ENCODE peak calls at places on chromosomes 3 and 15, in five cellular contexts. One of them, this sample, is unnamed.

GRCh38 chr3:181623924-181624694 is 87.6 kb upstream of the SOX2 start:
- DNase-seq in NB4: no peak
- DNase-seq in GM12891: no peak
- DNase-seq in A549: no peak
- DNase-seq in testis: no peak
- DNase-seq in this sample: no peak

GRCh38 chr3:44104668-44105321 is 136.9 kb upstream of the TOPAZ1 start:
- DNase-seq in A549: peak
- DNase-seq in GM12891: peak
- DNase-seq in NB4: peak
- DNase-seq in testis: no peak
- DNase-seq in this sample: peak

GRCh38 chr15:91552555-91552954 is 301.0 kb upstream of the SLCO3A1 start:
- DNase-seq in NB4: no peak
- DNase-seq in testis: no peak
- DNase-seq in A549: no peak
- DNase-seq in GM12891: no peak
- DNase-seq in this sample: no peak

GRCh38 chr3:122665226-122665786 is 15.3 kb upstream of the PARP14 start:
- DNase-seq in A549: no peak
- DNase-seq in testis: no peak
- DNase-seq in NB4: no peak
- DNase-seq in GM12891: no peak
- DNase-seq in this sample: no peak

GRCh38 chr3:27423463-27423862 is 54.3 kb upstream of the NEK10 start:
- DNase-seq in GM12891: no peak
- DNase-seq in A549: no peak
- DNase-seq in testis: no peak
- DNase-seq in NB4: no peak
- DNase-seq in this sample: peak

GRCh38 chr3:23365066-23365465 is 161.9 kb downstream of the UBE2E2 start:
- DNase-seq in GM12891: no peak
- DNase-seq in testis: no peak
- DNase-seq in A549: no peak
- DNase-seq in NB4: no peak
- DNase-seq in this sample: no peak

GRCh38 chr3:160399347-160400047 is at the start of gene SMC4:
- DNase-seq in A549: peak
- DNase-seq in GM12891: peak
- DNase-seq in NB4: peak
- DNase-seq in testis: peak
- DNase-seq in this sample: peak

GRCh38 chr3:122091602-122092006 is 36.4 kb downstream of the CD86 start:
- DNase-seq in testis: no peak
- DNase-seq in GM12891: no peak
- DNase-seq in A549: no peak
- DNase-seq in NB4: peak
- DNase-seq in this sample: no peak

GRCh38 chr3:146502887-146503458 is 33.6 kb upstream of the PLSCR2 start:
- DNase-seq in NB4: no peak
- DNase-seq in A549: no peak
- DNase-seq in testis: no peak
- DNase-seq in GM12891: no peak
- DNase-seq in this sample: no peak

GRCh38 chr3:124387008-124387407 is 343.2 kb upstream of the UMPS start:
- DNase-seq in GM12891: no peak
- DNase-seq in NB4: no peak
- DNase-seq in A549: no peak
- DNase-seq in testis: no peak
- DNase-seq in this sample: no peak

GRCh38 chr3:135348698-135349097 is 553.6 kb downstream of the EPHB1 start:
- DNase-seq in A549: no peak
- DNase-seq in testis: no peak
- DNase-seq in GM12891: no peak
- DNase-seq in NB4: peak
- DNase-seq in this sample: no peak

GRCh38 chr15:90665288-90666134 is 51.6 kb upstream of the BLM start:
- DNase-seq in A549: peak
- DNase-seq in GM12891: peak
- DNase-seq in testis: peak
- DNase-seq in NB4: peak
- DNase-seq in this sample: peak

GRCh38 chr15:74208496-74208895 is 5.9 kb upstream of the STRA6 start:
- DNase-seq in A549: no peak
- DNase-seq in testis: no peak
- DNase-seq in GM12891: no peak
- DNase-seq in NB4: no peak
- DNase-seq in this sample: no peak

GRCh38 chr3:29850641-29851040 is 569.8 kb downstream of the RBMS3 start:
- DNase-seq in NB4: no peak
- DNase-seq in A549: no peak
- DNase-seq in testis: no peak
- DNase-seq in GM12891: no peak
- DNase-seq in this sample: no peak

GRCh38 chr3:116849261-116849688 is 139.7 kb downstream of the TUSC7 start:
- DNase-seq in A549: no peak
- DNase-seq in GM12891: no peak
- DNase-seq in NB4: no peak
- DNase-seq in testis: no peak
- DNase-seq in this sample: no peak

GRCh38 chr3:50644556-50644955 is 27.6 kb downstream of the MAPKAPK3 start:
- DNase-seq in GM12891: no peak
- DNase-seq in A549: no peak
- DNase-seq in NB4: no peak
- DNase-seq in testis: no peak
- DNase-seq in this sample: no peak

GRCh38 chr15:69806287-69806915 is 291.3 kb downstream of the TLE3 start:
- DNase-seq in A549: no peak
- DNase-seq in testis: no peak
- DNase-seq in NB4: peak
- DNase-seq in GM12891: no peak
- DNase-seq in this sample: no peak

GRCh38 chr3:4478226-4478625 is 11.2 kb upstream of the SUMF1 start:
- DNase-seq in testis: no peak
- DNase-seq in GM12891: no peak
- DNase-seq in NB4: peak
- DNase-seq in A549: no peak
- DNase-seq in this sample: no peak

DNA sequence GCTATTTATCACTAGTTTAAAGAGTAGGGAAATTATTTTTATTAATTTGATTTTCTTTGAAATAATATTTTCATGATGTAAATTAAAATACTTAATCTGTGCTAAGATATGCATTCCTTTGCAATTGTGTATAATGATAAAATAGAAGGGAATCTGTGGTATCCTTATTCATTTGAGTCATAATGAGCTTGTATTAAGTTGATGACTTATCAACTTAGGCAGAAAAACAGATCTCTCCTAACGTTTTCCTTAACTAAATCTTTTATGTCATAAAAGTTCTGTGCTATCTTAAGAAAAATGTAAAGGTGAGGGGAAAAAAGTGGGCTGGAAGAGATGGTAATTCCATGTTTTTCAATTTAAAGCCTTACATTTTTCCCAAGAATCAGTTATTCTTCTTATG is 1.9 kb downstream of the FGF7 start:
- DNase-seq in A549: no peak
- DNase-seq in GM12891: no peak
- DNase-seq in NB4: no peak
- DNase-seq in testis: no peak
- DNase-seq in this sample: no peak
- TF ChIP-seq POLR2A in A549: no peak
- TF ChIP-seq POLR2A in GM12891: no peak
- TF ChIP-seq POLR2A in NB4: no peak
- TF ChIP-seq POLR2A in testis: no peak
- TF ChIP-seq POLR2A in this sample: no peak

GRCh38 chr15:59119625-59120024 is 14.7 kb downstream of the CCNB2 start:
- DNase-seq in A549: no peak
- DNase-seq in testis: no peak
- DNase-seq in GM12891: no peak
- DNase-seq in NB4: no peak
- DNase-seq in this sample: no peak

GRCh38 chr15:59124261-59124660 is 19.3 kb downstream of the CCNB2 start:
- DNase-seq in GM12891: no peak
- DNase-seq in testis: no peak
- DNase-seq in NB4: no peak
- DNase-seq in A549: no peak
- DNase-seq in this sample: no peak
- TF ChIP-seq POLR2A in GM12891: no peak
- TF ChIP-seq POLR2A in testis: no peak
- TF ChIP-seq POLR2A in NB4: no peak
- TF ChIP-seq POLR2A in A549: no peak
- TF ChIP-seq POLR2A in this sample: no peak

DNA sequence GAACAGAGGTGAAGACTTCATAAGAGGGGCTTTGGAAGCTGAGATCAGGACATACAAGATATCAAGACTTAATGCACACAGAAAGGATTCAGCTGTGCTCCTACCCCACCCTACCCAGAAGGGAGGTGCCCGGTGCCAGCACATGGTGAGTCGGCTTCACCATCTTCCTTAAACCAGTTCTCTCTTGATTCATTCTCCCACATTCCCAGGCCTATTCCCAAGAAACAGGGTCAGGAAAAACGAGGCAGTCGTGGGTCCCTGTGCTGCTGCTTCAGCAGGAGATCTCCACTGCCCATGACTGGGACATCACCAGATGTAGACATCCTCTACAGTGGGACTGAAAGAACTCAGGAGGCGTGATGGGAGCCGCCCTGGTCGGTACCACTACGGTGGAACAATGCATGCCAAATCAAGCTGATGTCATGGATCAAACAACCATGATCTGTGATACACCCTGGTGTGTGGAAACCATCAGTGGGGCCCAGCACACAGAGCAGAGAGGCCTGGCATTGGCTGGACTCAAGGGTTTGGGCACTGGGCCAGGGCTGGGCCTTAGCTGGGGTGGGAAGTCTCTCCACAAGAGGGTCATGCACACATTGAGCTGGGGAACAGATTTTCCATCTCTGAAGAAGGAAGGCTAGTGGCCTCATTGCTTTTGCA is 41.9 kb downstream of the CCDC12 start:
- DNase-seq in NB4: no peak
- DNase-seq in GM12891: no peak
- DNase-seq in A549: no peak
- DNase-seq in testis: no peak
- DNase-seq in this sample: peak
- TF ChIP-seq POLR2A in NB4: no peak
- TF ChIP-seq POLR2A in GM12891: no peak
- TF ChIP-seq POLR2A in A549: no peak
- TF ChIP-seq POLR2A in testis: no peak
- TF ChIP-seq POLR2A in this sample: no peak

GRCh38 chr3:13346481-13347389 is 73.4 kb downstream of the NUP210 start:
- DNase-seq in testis: no peak
- DNase-seq in A549: no peak
- DNase-seq in GM12891: peak
- DNase-seq in NB4: no peak
- DNase-seq in this sample: no peak

GRCh38 chr3:13345772-13346171 is 74.3 kb downstream of the NUP210 start:
- DNase-seq in GM12891: no peak
- DNase-seq in testis: no peak
- DNase-seq in NB4: no peak
- DNase-seq in A549: no peak
- DNase-seq in this sample: no peak

GRCh38 chr3:13343601-13344000 is 76.5 kb downstream of the NUP210 start:
- DNase-seq in testis: no peak
- DNase-seq in NB4: peak
- DNase-seq in A549: no peak
- DNase-seq in GM12891: no peak
- DNase-seq in this sample: no peak

GRCh38 chr3:13345284-13345683 is 74.8 kb downstream of the NUP210 start:
- DNase-seq in NB4: no peak
- DNase-seq in A549: no peak
- DNase-seq in GM12891: no peak
- DNase-seq in testis: no peak
- DNase-seq in this sample: no peak

GRCh38 chr3:13344663-13345062 is 75.5 kb downstream of the NUP210 start:
- DNase-seq in A549: no peak
- DNase-seq in NB4: no peak
- DNase-seq in GM12891: no peak
- DNase-seq in testis: no peak
- DNase-seq in this sample: no peak
- TF ChIP-seq POLR2A in A549: no peak
- TF ChIP-seq POLR2A in NB4: no peak
- TF ChIP-seq POLR2A in GM12891: no peak
- TF ChIP-seq POLR2A in testis: no peak
- TF ChIP-seq POLR2A in this sample: no peak

DNA sequence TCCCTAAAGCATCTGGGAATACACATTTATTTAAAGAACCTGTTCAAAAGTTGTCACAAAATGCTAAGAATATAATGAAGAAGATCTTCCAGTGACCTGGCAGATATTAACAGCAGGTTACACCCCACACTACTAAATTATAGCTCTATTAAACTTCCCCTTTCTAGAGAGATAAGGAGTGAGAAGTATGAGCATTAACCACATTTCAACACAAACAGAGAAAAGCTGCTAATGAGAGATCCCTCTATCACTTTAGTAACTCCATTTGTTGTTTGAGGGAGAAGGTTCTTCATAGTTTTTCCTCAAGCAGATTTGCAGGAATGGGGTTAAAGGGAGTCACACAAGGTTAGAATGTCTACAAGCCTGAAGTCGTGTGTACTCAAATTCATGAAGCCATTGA is 3.6 kb downstream of the COL8A1 start:
- DNase-seq in A549: no peak
- DNase-seq in NB4: no peak
- DNase-seq in testis: no peak
- DNase-seq in GM12891: no peak
- DNase-seq in this sample: no peak
- TF ChIP-seq POLR2A in A549: no peak
- TF ChIP-seq POLR2A in NB4: no peak
- TF ChIP-seq POLR2A in testis: no peak
- TF ChIP-seq POLR2A in GM12891: no peak
- TF ChIP-seq POLR2A in this sample: no peak

GRCh38 chr3:194556086-194557056 is 69.6 kb upstream of the ATP13A3 start:
- DNase-seq in GM12891: no peak
- DNase-seq in NB4: no peak
- DNase-seq in testis: peak
- DNase-seq in A549: no peak
- DNase-seq in this sample: peak
- TF ChIP-seq POLR2A in GM12891: no peak
- TF ChIP-seq POLR2A in NB4: no peak
- TF ChIP-seq POLR2A in testis: no peak
- TF ChIP-seq POLR2A in A549: no peak
- TF ChIP-seq POLR2A in this sample: no peak

DNA sequence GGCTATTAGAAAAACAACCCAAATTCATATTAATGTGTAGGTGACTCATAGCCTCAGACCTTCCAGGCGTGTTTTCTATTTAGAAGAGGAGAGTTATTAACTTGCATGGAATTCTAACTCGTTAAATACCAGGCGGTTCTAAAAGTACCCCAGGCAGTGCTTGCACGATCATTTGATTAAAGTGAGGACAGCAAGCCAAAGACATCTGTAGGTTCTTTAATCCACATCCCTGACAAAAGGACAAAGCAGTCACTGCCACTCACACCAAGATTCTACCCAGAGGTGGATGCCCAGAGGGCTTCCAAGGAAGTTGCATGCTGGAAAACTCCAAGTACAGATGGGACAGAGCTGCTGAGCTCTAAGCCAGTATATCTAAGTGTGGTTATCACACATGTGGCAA is 372.1 kb downstream of the ROBO2 start:
- DNase-seq in GM12891: no peak
- DNase-seq in A549: no peak
- DNase-seq in NB4: no peak
- DNase-seq in testis: no peak
- DNase-seq in this sample: no peak
- TF ChIP-seq POLR2A in GM12891: no peak
- TF ChIP-seq POLR2A in A549: no peak
- TF ChIP-seq POLR2A in NB4: no peak
- TF ChIP-seq POLR2A in testis: no peak
- TF ChIP-seq POLR2A in this sample: no peak

GRCh38 chr3:184710870-184711365 is 946 bp downstream of the MAGEF1 start:
- DNase-seq in testis: no peak
- DNase-seq in GM12891: peak
- DNase-seq in NB4: no peak
- DNase-seq in A549: no peak
- DNase-seq in this sample: no peak
- TF ChIP-seq POLR2A in testis: no peak
- TF ChIP-seq POLR2A in GM12891: peak
- TF ChIP-seq POLR2A in NB4: peak
- TF ChIP-seq POLR2A in A549: no peak
- TF ChIP-seq POLR2A in this sample: no peak